ENCODE peak calls at places on chromosomes 13 and 19, in five cellular contexts. D is T47D, Z is RPMI7951, E is GM19239, G is smooth muscle cell of the brain vasculature. W is an unnamed sample.

GRCh38 chr13:29948791-29949190 is 98.4 kb upstream of the UBL3 start:
- DNase-seq in D (no peak), Z (no peak), E (no peak), G (no peak), W (peak; percentile 11)

GRCh38 chr19:41324231-41324702 is 14.3 kb downstream of the CCDC97 start:
- DNase-seq in D (no peak), Z (peak; percentile 18), E (no peak), G (no peak), W (no peak)

GRCh38 chr19:49614096-49614857 is 23.3 kb downstream of the PRR12 start:
- DNase-seq in D (no peak), Z (peak; percentile 93), E (no peak), G (no peak), W (peak; percentile 98)

GRCh38 chr19:40785526-40785925 is 7.5 kb downstream of the RAB4B start:
- DNase-seq in D (no peak), Z (no peak), E (no peak), G (no peak), W (no peak)

GRCh38 chr13:110042253-110042652 is 255.9 kb upstream of the IRS2 start:
- DNase-seq in D (no peak), Z (no peak), E (no peak), G (no peak), W (no peak)

GRCh38 chr13:59906413-59907027 is 257.2 kb downstream of the DIAPH3 start:
- DNase-seq in D (peak; percentile 31), Z (peak; percentile 25), E (no peak), G (peak; percentile 24), W (peak; percentile 24)

GRCh38 chr13:96141032-96141431 is 51.1 kb downstream of the HS6ST3 start:
- DNase-seq in D (peak; percentile 64), Z (peak; percentile 5), E (no peak), G (no peak), W (no peak)

GRCh38 chr13:44908266-44908665 is 81.0 kb downstream of the NUFIP1 start:
- DNase-seq in D (no peak), Z (no peak), E (no peak), G (no peak), W (no peak)

GRCh38 chr19:16025108-16026101 is 50.9 kb upstream of the TPM4 start:
- DNase-seq in D (peak; percentile 62), Z (peak; percentile 73), E (no peak), G (no peak), W (peak; percentile 51)

GRCh38 chr13:26965976-26966375 is 205.4 kb upstream of the GPR12 start:
- DNase-seq in D (no peak), Z (peak; percentile 63), E (no peak), G (no peak), W (no peak)

GRCh38 chr13:31016342-31017325 is 84.2 kb downstream of the TEX26 start:
- DNase-seq in D (no peak), Z (no peak), E (no peak), G (no peak), W (no peak)

GRCh38 chr19:4064551-4065260 is 2.0 kb downstream of the ZBTB7A start:
- DNase-seq in D (no peak), Z (no peak), E (no peak), G (no peak), W (no peak)

GRCh38 chr19:1470864-1471513 is 8.0 kb downstream of the C19orf25 start:
- DNase-seq in D (peak; percentile 50), Z (peak; percentile 52), E (no peak), G (no peak), W (no peak)

GRCh38 chr19:39967561-39967960 is 3.4 kb upstream of the PSMC4 start:
- DNase-seq in D (no peak), Z (no peak), E (no peak), G (no peak), W (no peak)

GRCh38 chr13:98853791-98854191 is 101.3 kb upstream of the SLC15A1 start:
- DNase-seq in D (no peak), Z (peak; percentile 3), E (peak; percentile 45), G (no peak), W (peak; percentile 10)

GRCh38 chr19:498977-499623 is 2.8 kb downstream of the MADCAM1 start:
- DNase-seq in D (no peak), Z (no peak), E (no peak), G (no peak), W (no peak)

GRCh38 chr13:111573362-111573761 is 252.9 kb downstream of the TEX29 start:
- DNase-seq in D (no peak), Z (no peak), E (no peak), G (no peak), W (no peak)

GRCh38 chr13:48741377-48741776 is 87.6 kb downstream of the CYSLTR2 start:
- DNase-seq in D (no peak), Z (peak; percentile 46), E (no peak), G (peak; percentile 47), W (no peak)

GRCh38 chr19:53980553-53981407 is 10.7 kb upstream of the CACNG6 start:
- DNase-seq in D (peak; percentile 93), Z (peak; percentile 34), E (no peak), G (no peak), W (peak; percentile 90)

GRCh38 chr19:14162871-14163297 is 26.5 kb upstream of the ASF1B start:
- DNase-seq in D (no peak), Z (no peak), E (no peak), G (no peak), W (no peak)

GRCh38 chr19:29873024-29873800 is 61.4 kb downstream of the CCNE1 start:
- DNase-seq in D (no peak), Z (peak; percentile 24), E (peak; percentile 59), G (no peak), W (peak; percentile 16)

GRCh38 chr13:107644136-107644535 is 571.2 kb downstream of the LIG4 start:
- DNase-seq in D (no peak), Z (no peak), E (no peak), G (no peak), W (no peak)

GRCh38 chr19:2243274-2244121 is 5.6 kb upstream of the AMH start:
- DNase-seq in D (no peak), Z (no peak), E (no peak), G (no peak), W (no peak)

GRCh38 chr13:113064534-113065405 is 40.8 kb upstream of the F7 start:
- DNase-seq in D (no peak), Z (peak; percentile 53), E (no peak), G (peak; percentile 3), W (peak; percentile 88)

GRCh38 chr19:44690131-44690440 is 8.9 kb upstream of the CEACAM16 start:
- DNase-seq in D (no peak), Z (no peak), E (no peak), G (no peak), W (no peak)

GRCh38 chr13:23792680-23793079 is 96.5 kb downstream of the MIPEP start:
- DNase-seq in D (no peak), Z (peak; percentile 11), E (no peak), G (no peak), W (no peak)

GRCh38 chr19:30228726-30229523 is 143.3 kb upstream of the ZNF536 start:
- DNase-seq in D (no peak), Z (no peak), E (no peak), G (no peak), W (no peak)

W was measured in HT1080.